ENCODE peak calls at places on chromosomes 7 and 10, in seven cellular contexts. B, I, L, K, V, N and E are unnamed samples. For H3K36me3 and H3K4me1, the result is how much of the 10 kb centered on the place peaks cover.

GRCh38 chr10:21427804-21428481 is 97.5 kb downstream of the SKIDA1 start:
- DNase-seq in V (no peak), B (no peak), K (no peak), L (no peak), I (no peak), N (peak), E (no peak)

GRCh38 chr10:61835069-61835908 is 66.2 kb upstream of the ARID5B start:
- DNase-seq in K (no peak), B (no peak), L (peak), N (peak), V (no peak), I (no peak), E (no peak)

GRCh38 chr7:101923276-101923985 is 106.0 kb downstream of the CUX1 start:
- DNase-seq in L (peak), V (peak), I (no peak), N (peak), K (no peak), B (no peak), E (no peak)

GRCh38 chr10:4652111-4653010 is 173.6 kb upstream of the AKR1E2 start:
- DNase-seq in L (no peak), V (no peak), K (no peak), B (no peak), N (no peak), I (no peak), E (no peak)

GRCh38 chr7:102061354-102061945 is 225.2 kb upstream of the SH2B2 start:
- DNase-seq in I (no peak), B (no peak), L (no peak), K (no peak), V (no peak), N (no peak), E (no peak)

GRCh38 chr10:72164617-72165016 is 51.2 kb upstream of the ANAPC16 start:
- DNase-seq in I (no peak), N (peak), B (no peak), V (no peak), K (no peak), L (no peak), E (no peak)

GRCh38 chr10:64682043-64682442 is 1160.8 kb downstream of the REEP3 start:
- DNase-seq in L (no peak), V (no peak), N (no peak), I (no peak), B (no peak), K (no peak), E (no peak)

GRCh38 chr7:51034531-51035264 is 252.0 kb upstream of the GRB10 start:
- DNase-seq in K (no peak), N (peak), B (no peak), L (no peak), I (no peak), V (no peak), E (no peak)

GRCh38 chr10:11742009-11742778 is at the start of gene ECHDC3:
- DNase-seq in L (peak), V (peak), N (no peak), I (peak), B (peak), K (no peak), E (no peak)

GRCh38 chr7:22864855-22865606 is 42.4 kb upstream of the TOMM7 start:
- DNase-seq in N (no peak), V (no peak), L (no peak), B (no peak), K (no peak), I (no peak), E (no peak)

GRCh38 chr7:637826-638225 is 88.7 kb upstream of the DNAAF5 start:
- DNase-seq in I (no peak), V (no peak), B (no peak), L (no peak), N (no peak), K (no peak), E (peak)
- H3K4me3 ChIP-seq in I (no peak), V (no peak), B (no peak), L (no peak), N (no peak), K (no peak), E (no peak)

GRCh38 chr7:73477376-73477775 is 43.8 kb downstream of the FZD9 start:
- DNase-seq in V (no peak), K (no peak), I (no peak), L (no peak), B (no peak), N (no peak), E (no peak)
- H3K36me3 ChIP-seq in V (half or more), K (under half), I (half or more), L (under half), B (under half), N (under half), E (half or more)

DNA sequence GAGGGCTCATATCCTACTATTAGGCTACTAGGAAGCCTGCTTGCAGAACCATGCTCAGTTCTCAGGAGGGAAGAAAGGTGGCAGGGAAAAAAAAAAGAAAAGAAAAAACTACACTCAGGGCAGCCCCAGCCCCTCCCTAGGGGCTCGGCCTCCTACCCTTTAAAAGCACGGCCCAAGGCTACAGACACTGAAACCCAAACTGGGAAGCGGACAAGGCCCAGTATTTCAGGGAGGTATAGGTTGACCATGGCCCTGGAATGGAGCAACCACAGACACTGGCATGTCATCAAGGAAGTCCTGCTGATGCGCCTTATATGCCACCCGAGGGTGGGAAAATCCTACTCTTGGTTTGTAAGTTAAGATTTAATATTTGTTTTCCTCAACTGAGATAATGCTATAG is 50.8 kb downstream of the DLG5 start:
- DNase-seq in I (no peak), B (no peak), V (no peak), N (no peak), L (no peak), K (no peak), E (no peak)
- H3K4me1 ChIP-seq in I (under half), B (under half), V (under half), N (under half), L (under half), K (half or more), E (under half)

GRCh38 chr7:81487512-81487911 is 282.3 kb downstream of the HGF start:
- DNase-seq in L (no peak), B (no peak), V (no peak), K (no peak), N (no peak), I (no peak), E (no peak)
- H3K4me3 ChIP-seq in L (no peak), B (no peak), V (no peak), K (no peak), N (no peak), I (no peak), E (no peak)

GRCh38 chr7:8216291-8216690 is 45.7 kb downstream of the ICA1 start:
- DNase-seq in B (no peak), K (no peak), L (no peak), N (no peak), V (no peak), I (no peak), E (no peak)

GRCh38 chr7:8217200-8218068 is 44.5 kb downstream of the ICA1 start:
- DNase-seq in K (no peak), I (no peak), B (no peak), L (no peak), N (peak), V (no peak), E (no peak)

GRCh38 chr7:8213381-8213780 is 48.6 kb downstream of the ICA1 start:
- DNase-seq in B (no peak), I (no peak), V (no peak), K (no peak), L (no peak), N (no peak), E (no peak)

GRCh38 chr7:8214162-8214897 is 47.6 kb downstream of the ICA1 start:
- DNase-seq in L (peak), I (no peak), V (no peak), N (peak), K (no peak), B (no peak), E (no peak)

DNA sequence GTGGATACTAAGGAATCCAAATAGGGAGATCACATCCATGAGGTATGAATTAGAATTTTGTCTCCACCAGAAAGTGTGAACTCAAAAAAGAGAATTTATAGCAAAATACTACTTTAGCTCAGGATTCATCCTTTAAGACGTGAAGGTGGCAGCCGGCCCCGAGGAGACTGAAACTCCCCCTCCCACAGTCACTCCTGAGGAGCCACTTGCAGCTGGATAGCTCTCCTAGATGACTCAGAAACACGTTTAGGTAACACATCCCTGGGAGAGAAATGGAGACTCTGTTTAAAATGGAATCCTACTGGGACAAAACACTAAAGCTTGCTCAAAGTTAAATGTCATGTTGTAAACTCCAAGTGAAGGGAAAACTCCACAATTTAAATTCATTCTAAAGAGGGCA is 46.3 kb downstream of the ICA1 start:
- DNase-seq in N (no peak), K (no peak), I (no peak), B (no peak), L (no peak), V (no peak), E (no peak)
- H3K36me3 ChIP-seq in N (under half), K (under half), I (under half), B (under half), L (under half), V (under half), E (under half)

GRCh38 chr10:123840714-123841113 is 50.9 kb downstream of the CPXM2 start:
- DNase-seq in L (no peak), I (no peak), B (no peak), V (no peak), N (no peak), K (no peak), E (no peak)

GRCh38 chr10:123836418-123837145 is 55.0 kb downstream of the CPXM2 start:
- DNase-seq in B (no peak), I (no peak), V (no peak), L (no peak), K (peak), N (no peak), E (no peak)

GRCh38 chr10:123835575-123835974 is 56.0 kb downstream of the CPXM2 start:
- DNase-seq in I (no peak), B (no peak), N (no peak), L (no peak), V (no peak), K (peak), E (no peak)

GRCh38 chr10:123838596-123839310 is 52.9 kb downstream of the CPXM2 start:
- DNase-seq in B (no peak), L (no peak), N (no peak), I (no peak), V (no peak), K (peak), E (no peak)

DNA sequence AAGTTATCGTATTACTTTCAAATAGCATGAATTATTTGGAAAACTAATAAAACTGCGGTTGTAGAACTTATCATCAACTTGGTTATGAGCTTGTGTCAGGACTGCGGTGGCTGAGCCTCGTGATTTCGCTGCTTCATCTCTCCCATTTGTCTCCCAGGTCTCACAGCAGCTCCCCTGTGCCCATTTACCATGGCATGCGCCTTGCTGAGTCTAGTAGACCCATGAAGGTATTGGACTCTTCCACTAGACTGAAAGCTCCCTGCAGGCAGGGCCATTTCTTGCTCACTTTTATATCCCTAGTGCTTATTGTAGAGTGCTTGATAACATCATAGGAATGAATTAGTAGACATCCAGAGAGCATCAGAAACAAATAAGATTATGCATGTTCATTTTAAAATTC is 53.8 kb downstream of the CPXM2 start:
- DNase-seq in V (no peak), B (no peak), N (no peak), L (no peak), I (no peak), K (peak), E (no peak)
- H3K4me1 ChIP-seq in V (under half), B (under half), N (under half), L (under half), I (under half), K (under half), E (under half)

GRCh38 chr7:111091623-111092370 is 870 bp downstream of the LRRN3 start:
- DNase-seq in B (no peak), N (no peak), K (no peak), L (no peak), I (no peak), V (no peak), E (no peak)
- H3K4me3 ChIP-seq in B (peak), N (peak), K (peak), L (peak), I (peak), V (peak), E (no peak)

DNA sequence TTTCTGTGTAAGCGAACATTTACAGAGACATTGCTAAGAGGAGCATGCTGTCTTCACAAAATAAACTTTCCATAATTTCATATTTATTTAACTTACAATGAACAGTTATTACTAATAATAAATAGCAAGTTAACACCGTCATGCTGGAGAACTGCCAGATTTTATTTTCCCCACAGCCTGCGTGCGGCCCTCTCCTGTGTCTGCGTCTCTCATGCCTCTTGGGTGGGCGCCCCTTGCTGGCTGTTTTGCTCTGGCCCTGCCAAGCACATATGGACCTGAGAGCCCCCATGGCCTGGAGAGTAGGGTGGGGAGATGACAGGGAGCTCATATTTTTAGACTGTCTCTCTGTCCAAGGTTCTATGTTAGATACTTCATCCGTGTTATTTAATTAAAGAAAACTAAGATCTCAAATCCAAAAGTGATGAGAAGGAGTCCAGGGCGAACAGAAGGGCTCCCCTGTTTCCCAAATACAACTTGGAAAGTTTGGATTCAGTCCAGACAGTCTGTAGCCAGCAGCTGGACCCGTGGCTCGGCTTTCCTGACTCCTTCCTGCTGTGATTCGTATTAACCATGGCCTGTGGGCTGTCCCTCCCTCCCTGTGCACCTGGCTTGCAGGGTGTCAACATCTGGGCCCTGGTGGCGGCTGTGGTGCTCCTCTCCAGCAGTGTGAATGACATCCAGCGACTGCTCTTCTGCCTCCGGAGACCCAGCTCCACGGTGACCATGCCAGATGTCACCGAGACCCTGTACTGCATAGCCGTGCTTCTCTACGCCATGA is 20.5 kb downstream of the FBH1 start:
- DNase-seq in K (no peak), V (no peak), L (no peak), N (no peak), I (no peak), B (no peak), E (no peak)
- H3K36me3 ChIP-seq in K (under half), V (half or more), L (under half), N (half or more), I (half or more), B (half or more), E (under half)

GRCh38 chr7:107154826-107155225 is 14.0 kb upstream of the HBP1 start:
- DNase-seq in K (no peak), N (no peak), I (no peak), B (no peak), V (no peak), L (no peak), E (no peak)
- H3K4me1 ChIP-seq in K (under half), N (under half), I (under half), B (under half), V (under half), L (under half), E (under half)

GRCh38 chr7:135150072-135150782 is 2.4 kb downstream of the TMEM140 start:
- DNase-seq in K (no peak), B (no peak), V (no peak), I (no peak), L (no peak), N (no peak), E (no peak)
- H3K4me3 ChIP-seq in K (peak), B (peak), V (peak), I (peak), L (no peak), N (no peak), E (no peak)